ENCODE peak calls at places on chromosomes 5 and 9, in ten cellular contexts. One of them, this sample, is unnamed.

GRCh38 chr5:673837-674629 is 19.1 kb downstream of the TPPP start:
- DNase-seq in SK-N-SH: no peak
- DNase-seq in stomach: no peak
- DNase-seq in transverse colon: no peak
- DNase-seq in esophagus muscularis mucosa: no peak
- DNase-seq in prostate gland: no peak
- DNase-seq in endothelial cell of umbilical vein: no peak
- DNase-seq in breast epithelium: peak; percentile 57
- DNase-seq in suprapubic skin: peak; percentile 82
- DNase-seq in K562: no peak
- DNase-seq in this sample: peak; percentile 70

GRCh38 chr5:178388381-178389030 is 155.9 kb upstream of the PHYKPL start:
- DNase-seq in transverse colon: peak; percentile 25
- DNase-seq in K562: no peak
- DNase-seq in breast epithelium: no peak
- DNase-seq in suprapubic skin: peak; percentile 78
- DNase-seq in stomach: peak; percentile 14
- DNase-seq in endothelial cell of umbilical vein: no peak
- DNase-seq in esophagus muscularis mucosa: no peak
- DNase-seq in SK-N-SH: peak; percentile 20
- DNase-seq in prostate gland: no peak
- DNase-seq in this sample: peak; percentile 51

GRCh38 chr9:89677696-89678393 is 73.0 kb downstream of the GADD45G start:
- DNase-seq in esophagus muscularis mucosa: no peak
- DNase-seq in endothelial cell of umbilical vein: no peak
- DNase-seq in stomach: peak; percentile 55
- DNase-seq in SK-N-SH: peak; percentile 63
- DNase-seq in suprapubic skin: no peak
- DNase-seq in transverse colon: no peak
- DNase-seq in K562: no peak
- DNase-seq in breast epithelium: no peak
- DNase-seq in prostate gland: no peak
- DNase-seq in this sample: no peak

GRCh38 chr9:121876658-121877271 is 216.3 kb downstream of the TTLL11 start:
- DNase-seq in transverse colon: no peak
- DNase-seq in K562: no peak
- DNase-seq in stomach: no peak
- DNase-seq in endothelial cell of umbilical vein: no peak
- DNase-seq in esophagus muscularis mucosa: no peak
- DNase-seq in SK-N-SH: no peak
- DNase-seq in breast epithelium: no peak
- DNase-seq in suprapubic skin: peak; percentile 56
- DNase-seq in prostate gland: no peak
- DNase-seq in this sample: no peak

GRCh38 chr5:156883316-156883875 is 33.3 kb downstream of the PPP1R2B start:
- DNase-seq in SK-N-SH: no peak
- DNase-seq in stomach: no peak
- DNase-seq in endothelial cell of umbilical vein: no peak
- DNase-seq in K562: no peak
- DNase-seq in esophagus muscularis mucosa: no peak
- DNase-seq in transverse colon: no peak
- DNase-seq in prostate gland: no peak
- DNase-seq in breast epithelium: no peak
- DNase-seq in suprapubic skin: no peak
- DNase-seq in this sample: no peak

GRCh38 chr5:75361310-75361709 is 24.3 kb downstream of the HMGCR start:
- DNase-seq in stomach: peak; percentile 46
- DNase-seq in endothelial cell of umbilical vein: no peak
- DNase-seq in breast epithelium: no peak
- DNase-seq in esophagus muscularis mucosa: no peak
- DNase-seq in suprapubic skin: no peak
- DNase-seq in prostate gland: peak; percentile 60
- DNase-seq in transverse colon: no peak
- DNase-seq in K562: no peak
- DNase-seq in SK-N-SH: no peak
- DNase-seq in this sample: no peak

GRCh38 chr9:7392161-7392560 is 407.4 kb downstream of the DMAC1 start:
- DNase-seq in endothelial cell of umbilical vein: no peak
- DNase-seq in breast epithelium: no peak
- DNase-seq in suprapubic skin: no peak
- DNase-seq in esophagus muscularis mucosa: no peak
- DNase-seq in stomach: no peak
- DNase-seq in SK-N-SH: no peak
- DNase-seq in prostate gland: no peak
- DNase-seq in transverse colon: no peak
- DNase-seq in K562: no peak
- DNase-seq in this sample: no peak

GRCh38 chr9:129111762-129112151 is 542 bp downstream of the PTPA start:
- DNase-seq in prostate gland: peak; percentile 52
- DNase-seq in transverse colon: peak; percentile 49
- DNase-seq in SK-N-SH: peak; percentile 69
- DNase-seq in suprapubic skin: no peak
- DNase-seq in breast epithelium: no peak
- DNase-seq in K562: peak; percentile 63
- DNase-seq in stomach: peak; percentile 47
- DNase-seq in endothelial cell of umbilical vein: peak; percentile 62
- DNase-seq in esophagus muscularis mucosa: no peak
- DNase-seq in this sample: no peak

GRCh38 chr5:155001523-155001922 is 12.0 kb upstream of the KIF4B start:
- DNase-seq in transverse colon: no peak
- DNase-seq in suprapubic skin: no peak
- DNase-seq in breast epithelium: no peak
- DNase-seq in esophagus muscularis mucosa: no peak
- DNase-seq in prostate gland: no peak
- DNase-seq in SK-N-SH: no peak
- DNase-seq in K562: no peak
- DNase-seq in stomach: no peak
- DNase-seq in endothelial cell of umbilical vein: no peak
- DNase-seq in this sample: no peak

GRCh38 chr5:154993461-154993860 is 20.1 kb upstream of the KIF4B start:
- DNase-seq in endothelial cell of umbilical vein: no peak
- DNase-seq in esophagus muscularis mucosa: no peak
- DNase-seq in stomach: no peak
- DNase-seq in prostate gland: no peak
- DNase-seq in suprapubic skin: no peak
- DNase-seq in K562: no peak
- DNase-seq in breast epithelium: no peak
- DNase-seq in SK-N-SH: no peak
- DNase-seq in transverse colon: no peak
- DNase-seq in this sample: no peak

GRCh38 chr5:154999865-155000264 is 13.7 kb upstream of the KIF4B start:
- DNase-seq in K562: no peak
- DNase-seq in prostate gland: no peak
- DNase-seq in SK-N-SH: no peak
- DNase-seq in breast epithelium: no peak
- DNase-seq in stomach: no peak
- DNase-seq in transverse colon: no peak
- DNase-seq in suprapubic skin: no peak
- DNase-seq in esophagus muscularis mucosa: no peak
- DNase-seq in endothelial cell of umbilical vein: no peak
- DNase-seq in this sample: no peak

GRCh38 chr5:154995679-154996078 is 17.9 kb upstream of the KIF4B start:
- DNase-seq in K562: no peak
- DNase-seq in stomach: no peak
- DNase-seq in esophagus muscularis mucosa: no peak
- DNase-seq in prostate gland: no peak
- DNase-seq in transverse colon: no peak
- DNase-seq in suprapubic skin: no peak
- DNase-seq in breast epithelium: no peak
- DNase-seq in endothelial cell of umbilical vein: peak; percentile 39
- DNase-seq in SK-N-SH: peak; percentile 39
- DNase-seq in this sample: no peak

GRCh38 chr5:154997746-154998145 is 15.8 kb upstream of the KIF4B start:
- DNase-seq in esophagus muscularis mucosa: no peak
- DNase-seq in breast epithelium: no peak
- DNase-seq in suprapubic skin: no peak
- DNase-seq in SK-N-SH: no peak
- DNase-seq in transverse colon: no peak
- DNase-seq in prostate gland: no peak
- DNase-seq in stomach: no peak
- DNase-seq in K562: no peak
- DNase-seq in endothelial cell of umbilical vein: peak; percentile 89
- DNase-seq in this sample: no peak
- H3K27ac ChIP-seq in esophagus muscularis mucosa: no peak overlapping the region
- H3K27ac ChIP-seq in breast epithelium: no peak overlapping the region
- H3K27ac ChIP-seq in suprapubic skin: no peak overlapping the region
- H3K27ac ChIP-seq in SK-N-SH: no peak overlapping the region
- H3K27ac ChIP-seq in transverse colon: no peak overlapping the region
- H3K27ac ChIP-seq in prostate gland: no peak overlapping the region
- H3K27ac ChIP-seq in stomach: no peak overlapping the region
- H3K27ac ChIP-seq in K562: no peak overlapping the region
- H3K27ac ChIP-seq in endothelial cell of umbilical vein: peak overlapping the region; percentile 89
- H3K27ac ChIP-seq in this sample: no peak overlapping the region

GRCh38 chr9:86734762-86735161 is 212.5 kb downstream of the GAS1 start:
- DNase-seq in endothelial cell of umbilical vein: no peak
- DNase-seq in SK-N-SH: no peak
- DNase-seq in breast epithelium: no peak
- DNase-seq in K562: no peak
- DNase-seq in esophagus muscularis mucosa: no peak
- DNase-seq in stomach: no peak
- DNase-seq in prostate gland: no peak
- DNase-seq in transverse colon: no peak
- DNase-seq in suprapubic skin: no peak
- DNase-seq in this sample: no peak

GRCh38 chr9:86735772-86736458 is 211.4 kb downstream of the GAS1 start:
- DNase-seq in suprapubic skin: no peak
- DNase-seq in esophagus muscularis mucosa: no peak
- DNase-seq in transverse colon: no peak
- DNase-seq in K562: no peak
- DNase-seq in prostate gland: no peak
- DNase-seq in endothelial cell of umbilical vein: no peak
- DNase-seq in stomach: no peak
- DNase-seq in breast epithelium: no peak
- DNase-seq in SK-N-SH: no peak
- DNase-seq in this sample: no peak

GRCh38 chr9:86731511-86731993 is 215.8 kb downstream of the GAS1 start:
- DNase-seq in K562: no peak
- DNase-seq in SK-N-SH: no peak
- DNase-seq in esophagus muscularis mucosa: no peak
- DNase-seq in suprapubic skin: no peak
- DNase-seq in transverse colon: no peak
- DNase-seq in endothelial cell of umbilical vein: no peak
- DNase-seq in prostate gland: no peak
- DNase-seq in stomach: no peak
- DNase-seq in breast epithelium: no peak
- DNase-seq in this sample: no peak

GRCh38 chr9:86732514-86732913 is 214.8 kb downstream of the GAS1 start:
- DNase-seq in prostate gland: no peak
- DNase-seq in breast epithelium: no peak
- DNase-seq in stomach: no peak
- DNase-seq in endothelial cell of umbilical vein: no peak
- DNase-seq in SK-N-SH: no peak
- DNase-seq in esophagus muscularis mucosa: no peak
- DNase-seq in K562: no peak
- DNase-seq in suprapubic skin: no peak
- DNase-seq in transverse colon: no peak
- DNase-seq in this sample: no peak

GRCh38 chr9:86733929-86734328 is 213.4 kb downstream of the GAS1 start:
- DNase-seq in transverse colon: no peak
- DNase-seq in endothelial cell of umbilical vein: no peak
- DNase-seq in K562: no peak
- DNase-seq in esophagus muscularis mucosa: no peak
- DNase-seq in SK-N-SH: no peak
- DNase-seq in breast epithelium: no peak
- DNase-seq in stomach: no peak
- DNase-seq in prostate gland: no peak
- DNase-seq in suprapubic skin: no peak
- DNase-seq in this sample: no peak
- TF ChIP-seq POLR2AphosphoS5 in transverse colon: no peak
- TF ChIP-seq POLR2AphosphoS5 in endothelial cell of umbilical vein: no peak
- TF ChIP-seq POLR2AphosphoS5 in K562: no peak
- TF ChIP-seq POLR2AphosphoS5 in esophagus muscularis mucosa: peak; percentile 11
- TF ChIP-seq POLR2AphosphoS5 in SK-N-SH: no peak
- TF ChIP-seq POLR2AphosphoS5 in breast epithelium: no peak
- TF ChIP-seq POLR2AphosphoS5 in stomach: no peak
- TF ChIP-seq POLR2AphosphoS5 in prostate gland: no peak
- TF ChIP-seq POLR2AphosphoS5 in suprapubic skin: no peak
- TF ChIP-seq POLR2AphosphoS5 in this sample: no peak

GRCh38 chr5:40235471-40235870 is 444.2 kb upstream of the PTGER4 start:
- DNase-seq in K562: no peak
- DNase-seq in esophagus muscularis mucosa: no peak
- DNase-seq in suprapubic skin: no peak
- DNase-seq in breast epithelium: no peak
- DNase-seq in prostate gland: no peak
- DNase-seq in transverse colon: no peak
- DNase-seq in SK-N-SH: no peak
- DNase-seq in endothelial cell of umbilical vein: no peak
- DNase-seq in stomach: no peak
- DNase-seq in this sample: no peak
- H3K27ac ChIP-seq in K562: no peak overlapping the region
- H3K27ac ChIP-seq in esophagus muscularis mucosa: no peak overlapping the region
- H3K27ac ChIP-seq in suprapubic skin: no peak overlapping the region
- H3K27ac ChIP-seq in breast epithelium: no peak overlapping the region
- H3K27ac ChIP-seq in prostate gland: no peak overlapping the region
- H3K27ac ChIP-seq in transverse colon: no peak overlapping the region
- H3K27ac ChIP-seq in SK-N-SH: no peak overlapping the region
- H3K27ac ChIP-seq in endothelial cell of umbilical vein: no peak overlapping the region
- H3K27ac ChIP-seq in stomach: no peak overlapping the region
- H3K27ac ChIP-seq in this sample: no peak overlapping the region

GRCh38 chr9:96885424-96885823 is 31.1 kb upstream of the ZNF782 start:
- DNase-seq in prostate gland: no peak
- DNase-seq in endothelial cell of umbilical vein: no peak
- DNase-seq in suprapubic skin: no peak
- DNase-seq in SK-N-SH: no peak
- DNase-seq in transverse colon: no peak
- DNase-seq in esophagus muscularis mucosa: no peak
- DNase-seq in stomach: no peak
- DNase-seq in breast epithelium: no peak
- DNase-seq in K562: no peak
- DNase-seq in this sample: no peak

GRCh38 chr9:96884443-96884842 is 30.1 kb upstream of the ZNF782 start:
- DNase-seq in SK-N-SH: no peak
- DNase-seq in endothelial cell of umbilical vein: peak; percentile 80
- DNase-seq in prostate gland: no peak
- DNase-seq in stomach: peak; percentile 47
- DNase-seq in K562: peak; percentile 19
- DNase-seq in breast epithelium: no peak
- DNase-seq in transverse colon: peak; percentile 50
- DNase-seq in suprapubic skin: no peak
- DNase-seq in esophagus muscularis mucosa: no peak
- DNase-seq in this sample: no peak

GRCh38 chr9:96883922-96884321 is 29.6 kb upstream of the ZNF782 start:
- DNase-seq in suprapubic skin: no peak
- DNase-seq in stomach: no peak
- DNase-seq in esophagus muscularis mucosa: no peak
- DNase-seq in transverse colon: no peak
- DNase-seq in K562: no peak
- DNase-seq in prostate gland: no peak
- DNase-seq in endothelial cell of umbilical vein: no peak
- DNase-seq in SK-N-SH: no peak
- DNase-seq in breast epithelium: no peak
- DNase-seq in this sample: no peak

DNA sequence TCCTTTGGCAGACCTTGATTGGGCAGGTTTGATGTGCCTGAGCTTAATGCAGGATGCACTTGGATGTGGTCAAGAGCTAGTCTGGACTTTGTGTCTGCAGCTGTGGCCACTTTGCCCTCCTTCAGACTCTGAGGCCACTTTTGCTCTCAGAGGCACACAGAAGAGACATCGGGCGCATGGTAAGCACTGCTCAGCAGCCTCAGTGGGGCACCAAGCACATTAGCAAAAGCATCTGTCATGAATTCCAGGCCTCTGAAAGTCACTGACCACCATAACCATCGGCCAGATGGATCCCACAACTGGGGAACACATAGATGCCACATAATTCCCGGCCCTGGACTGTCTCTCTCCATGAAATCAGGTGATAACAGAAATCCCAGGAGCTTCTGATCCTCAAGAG is 34.3 kb upstream of the ZNF782 start:
- DNase-seq in K562: no peak
- DNase-seq in suprapubic skin: no peak
- DNase-seq in prostate gland: no peak
- DNase-seq in SK-N-SH: no peak
- DNase-seq in breast epithelium: no peak
- DNase-seq in esophagus muscularis mucosa: no peak
- DNase-seq in transverse colon: no peak
- DNase-seq in stomach: no peak
- DNase-seq in endothelial cell of umbilical vein: no peak
- DNase-seq in this sample: no peak
- TF ChIP-seq POLR2AphosphoS5 in K562: no peak
- TF ChIP-seq POLR2AphosphoS5 in suprapubic skin: no peak
- TF ChIP-seq POLR2AphosphoS5 in prostate gland: no peak
- TF ChIP-seq POLR2AphosphoS5 in SK-N-SH: no peak
- TF ChIP-seq POLR2AphosphoS5 in breast epithelium: no peak
- TF ChIP-seq POLR2AphosphoS5 in esophagus muscularis mucosa: no peak
- TF ChIP-seq POLR2AphosphoS5 in transverse colon: no peak
- TF ChIP-seq POLR2AphosphoS5 in stomach: no peak
- TF ChIP-seq POLR2AphosphoS5 in endothelial cell of umbilical vein: no peak
- TF ChIP-seq POLR2AphosphoS5 in this sample: no peak

This sample was measured in spleen.